ENCODE peak calls at places on chromosomes 3 and 15, in six cellular contexts. G is PC-3; V is astrocyte; W is left ventricle myocardium superior; R is CD4-positive, alpha-beta T cell; I is stomach. Y is an unnamed sample.

GRCh38 chr15:31545257-31545656 is 218.6 kb downstream of the KLF13 start:
- DNase-seq in G (no peak), V (no peak), W (no peak), R (no peak), I (no peak), Y (no peak)

GRCh38 chr3:15495461-15496340 is 25.8 kb downstream of the COLQ start:
- DNase-seq in G (no peak), V (no peak), W (no peak), R (no peak), I (no peak), Y (no peak)

GRCh38 chr3:31408720-31409119 is 124.0 kb upstream of the STT3B start:
- DNase-seq in G (no peak), V (no peak), W (no peak), R (no peak), I (no peak), Y (peak; percentile 51)

GRCh38 chr15:89679221-89679620 is at the start of gene PLIN1:
- DNase-seq in G (no peak), V (no peak), W (no peak), R (no peak), I (no peak), Y (no peak)

GRCh38 chr15:63042879-63043340 is 363 bp downstream of the TPM1 start:
- DNase-seq in G (no peak), V (no peak), W (no peak), R (no peak), I (no peak), Y (no peak)

GRCh38 chr15:76340802-76341365 is 4.3 kb downstream of the ISL2 start:
- DNase-seq in G (no peak), V (no peak), W (peak; percentile 40), R (peak; percentile 31), I (no peak), Y (no peak)

GRCh38 chr3:6807967-6808588 is 52.8 kb upstream of the GRM7 start:
- DNase-seq in G (peak; percentile 78), V (peak; percentile 94), W (no peak), R (no peak), I (no peak), Y (no peak)

GRCh38 chr3:152554980-152555379 is 280.0 kb upstream of the P2RY1 start:
- DNase-seq in G (no peak), V (peak; percentile 4), W (no peak), R (no peak), I (no peak), Y (peak; percentile 43)

GRCh38 chr3:172918568-172919296 is 168.2 kb downstream of the ECT2 start:
- DNase-seq in G (no peak), V (no peak), W (no peak), R (no peak), I (no peak), Y (no peak)

GRCh38 chr3:81173514-81173913 is 587.9 kb downstream of the GBE1 start:
- DNase-seq in G (peak; percentile 66), V (no peak), W (no peak), R (no peak), I (no peak), Y (no peak)

GRCh38 chr3:294581-294980 is 98.0 kb downstream of the CHL1 start:
- DNase-seq in G (peak; percentile 11), V (no peak), W (no peak), R (no peak), I (no peak), Y (no peak)

GRCh38 chr3:11085078-11085840 is 69.0 kb upstream of the HRH1 start:
- DNase-seq in G (peak; percentile 50), V (no peak), W (no peak), R (no peak), I (no peak), Y (peak; percentile 17)

Y was measured in M059J.